ENCODE peak calls at places on chromosomes 4 and X, in four cellular contexts. E is H7, X is left lung, F is WERI-Rb-1. B is an unnamed sample.

GRCh38 chrX:110317079-110317819 is 636 bp downstream of the AMMECR1 start:
- DNase-seq in F (peak; percentile 9), X (peak; percentile 78), E (peak; percentile 71), B (peak; percentile 49)

GRCh38 chr4:56909083-56909981 is 1.6 kb downstream of the REST start:
- DNase-seq in F (peak; percentile 28), X (peak; percentile 85), E (peak; percentile 78), B (peak; percentile 83)

GRCh38 chr4:152221816-152222516 is 313.9 kb downstream of the FBXW7 start:
- DNase-seq in X (no peak), F (no peak), E (no peak), B (no peak)

GRCh38 chrX:114959729-114960128 is 57.7 kb downstream of the IL13RA2 start:
- DNase-seq in F (no peak), X (no peak), E (peak; percentile 44), B (peak; percentile 65)

GRCh38 chr4:152106781-152107321 is 346.0 kb upstream of the GATB start:
- DNase-seq in X (no peak), E (no peak), F (no peak), B (no peak)

GRCh38 chr4:158667651-158668198 is 4.0 kb downstream of the C4orf46 start:
- DNase-seq in E (peak; percentile 68), X (no peak), F (peak; percentile 60), B (peak; percentile 50)

GRCh38 chr4:45072981-45073380 is 346.6 kb upstream of the GNPDA2 start:
- DNase-seq in E (no peak), X (no peak), F (no peak), B (no peak)

GRCh38 chrX:150688911-150689451 is 4.2 kb upstream of the MTMR1 start:
- DNase-seq in F (no peak), X (no peak), E (peak; percentile 47), B (peak; percentile 73)

GRCh38 chr4:24533364-24533763 is 51.0 kb downstream of the DHX15 start:
- DNase-seq in E (no peak), F (no peak), X (no peak), B (no peak)

GRCh38 chrX:130173190-130173895 is 1.6 kb downstream of the RAB33A start:
- DNase-seq in E (no peak), X (no peak), F (no peak), B (peak; percentile 78)

GRCh38 chr4:2953496-2953895 is 9.7 kb downstream of the NOP14 start:
- DNase-seq in X (no peak), E (no peak), F (no peak), B (no peak)

GRCh38 chr4:157005831-157006230 is 34.2 kb upstream of the PDGFC start:
- DNase-seq in F (no peak), E (no peak), X (no peak), B (no peak)

GRCh38 chr4:185896832-185897475 is 85.0 kb upstream of the SORBS2 start:
- DNase-seq in F (no peak), E (no peak), X (no peak), B (no peak)

DNA sequence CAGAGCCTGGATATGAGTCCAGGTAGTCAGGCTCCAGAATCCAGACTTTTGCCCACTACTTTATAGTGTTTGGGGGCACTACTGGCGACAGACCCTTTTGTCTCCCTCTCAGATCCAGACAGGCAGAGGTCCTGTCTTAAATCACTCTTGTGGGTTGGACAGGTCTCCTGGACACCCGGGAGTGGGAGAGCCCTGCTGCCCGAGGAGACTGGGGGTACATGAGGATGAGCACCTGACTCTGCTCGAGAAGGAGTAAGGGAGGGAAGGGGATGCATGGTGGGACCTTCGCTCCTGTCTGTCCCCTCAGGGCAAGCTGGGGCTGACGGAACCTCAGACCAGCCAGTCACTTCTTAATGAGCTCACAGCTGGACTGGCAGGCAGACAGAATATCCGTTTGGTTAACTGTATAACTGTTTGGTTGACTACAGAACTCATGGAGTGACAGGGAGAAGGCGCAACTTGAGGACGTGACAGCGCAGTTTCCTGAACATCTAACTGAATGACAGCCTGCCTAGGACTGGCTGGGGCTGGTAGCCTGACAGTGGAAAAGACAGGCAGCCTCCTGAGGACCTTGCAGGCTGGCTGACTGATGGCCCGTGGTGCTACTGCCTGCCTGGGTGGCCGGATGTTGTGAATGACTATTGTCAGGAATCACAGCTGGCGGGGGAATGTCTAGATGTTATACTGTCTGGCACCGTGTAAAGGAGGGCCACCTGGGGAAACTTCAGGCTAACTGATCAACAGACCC is 1.6 kb upstream of the SUV39H1 start:
- DNase-seq in X (no peak), E (no peak), F (no peak), B (no peak)
- H3K4me3 ChIP-seq in X (no peak overlapping the region), E (no peak overlapping the region), F (peak overlapping the region; percentile 53), B (no peak overlapping the region)

DNA sequence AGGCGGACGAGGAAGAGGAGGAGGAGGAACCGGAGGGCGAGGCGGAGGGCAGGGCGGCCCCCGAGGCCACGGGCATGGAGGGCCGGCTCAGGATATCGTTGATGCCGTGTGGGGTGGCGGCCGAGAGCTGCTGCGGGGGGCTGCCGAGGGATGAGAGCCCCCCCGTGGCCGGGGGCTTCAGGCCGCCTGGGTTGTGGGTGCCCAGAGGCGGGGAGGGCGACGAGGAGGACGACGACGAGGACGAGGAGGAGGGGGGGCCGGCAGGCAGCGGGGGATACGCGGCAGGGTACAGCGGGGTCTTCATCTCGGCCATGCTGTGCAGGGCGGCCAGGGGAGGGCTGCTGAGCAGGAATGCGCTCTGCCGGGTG is 1.3 kb downstream of the NKX6-1 start:
- DNase-seq in X (peak; percentile 72), E (peak; percentile 70), F (no peak), B (no peak)
- H3K4me3 ChIP-seq in X (peak overlapping the region; percentile 12), E (peak overlapping the region; percentile 43), F (peak overlapping the region; percentile 61), B (peak overlapping the region; percentile 71)

GRCh38 chrX:47144626-47145407 is at the start of the genes NDUFB11 and RBM10:
- DNase-seq in X (peak; percentile 95), F (peak; percentile 94), E (peak; percentile 94), B (peak; percentile 95)

GRCh38 chrX:47145408-47146120 is 543 bp downstream of the RBM10 start:
- DNase-seq in F (no peak), X (no peak), E (peak; percentile 72), B (peak; percentile 65)

GRCh38 chrX:47146121-47146935 is 1.3 kb downstream of the RBM10 start:
- DNase-seq in X (no peak), E (peak; percentile 26), F (no peak), B (peak; percentile 27)

GRCh38 chrX:47148946-47149345 is 3.9 kb downstream of the RBM10 start:
- DNase-seq in F (no peak), E (no peak), X (no peak), B (no peak)

DNA sequence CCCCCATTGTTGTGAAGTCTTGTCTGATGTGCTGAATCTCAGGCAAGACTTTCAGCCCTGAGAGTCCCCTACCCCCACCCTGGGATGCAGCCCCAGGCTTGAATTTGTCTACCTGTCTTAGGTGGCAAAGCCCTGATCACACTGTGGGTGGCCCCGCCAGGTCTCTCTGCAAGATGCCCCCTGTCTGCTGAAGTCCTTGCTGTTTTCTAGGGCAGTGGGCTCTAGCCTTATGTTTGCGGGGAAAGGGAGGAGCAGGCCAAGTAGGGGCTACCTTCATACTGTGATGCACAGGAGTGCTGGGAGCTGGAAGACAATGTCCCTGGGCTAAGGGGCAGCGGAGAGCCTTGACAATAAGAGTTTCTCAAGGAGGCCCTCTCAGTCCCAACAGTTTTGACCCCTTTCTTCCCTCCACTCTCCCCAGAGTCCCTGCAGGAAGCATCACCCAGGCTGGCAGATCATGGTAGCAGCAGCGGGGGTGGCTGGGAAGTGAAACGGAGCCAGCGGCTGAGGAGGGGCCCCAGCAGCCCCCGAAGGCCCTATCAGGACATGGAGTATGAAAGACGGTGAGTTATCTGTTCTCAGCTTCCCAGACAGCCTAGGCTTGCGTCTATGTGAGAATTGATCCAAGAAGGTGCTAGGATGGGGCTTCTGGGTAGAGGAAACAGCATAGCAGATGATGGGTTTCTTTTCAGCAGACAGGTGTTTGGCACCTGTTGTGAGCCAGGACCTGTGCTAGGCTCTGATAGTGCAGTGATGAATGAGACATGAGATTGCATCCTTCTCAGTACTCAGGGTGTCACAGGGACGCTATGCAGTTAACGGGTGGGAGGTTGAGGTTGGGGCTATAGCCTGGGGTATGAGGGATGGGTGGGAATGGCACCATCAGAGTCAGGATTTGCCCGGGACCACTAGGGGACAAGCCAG is 2.2 kb downstream of the RBM10 start:
- DNase-seq in E (peak; percentile 35), F (no peak), X (no peak), B (no peak)
- H3K4me3 ChIP-seq in E (no peak overlapping the region), F (no peak overlapping the region), X (no peak overlapping the region), B (peak overlapping the region; percentile 89)

GRCh38 chr4:181949704-181950312 is 293.4 kb upstream of the TENM3 start:
- DNase-seq in X (no peak), E (no peak), F (no peak), B (no peak)
- H3K4me3 ChIP-seq in X (no peak overlapping the region), E (no peak overlapping the region), F (no peak overlapping the region), B (no peak overlapping the region)

DNA sequence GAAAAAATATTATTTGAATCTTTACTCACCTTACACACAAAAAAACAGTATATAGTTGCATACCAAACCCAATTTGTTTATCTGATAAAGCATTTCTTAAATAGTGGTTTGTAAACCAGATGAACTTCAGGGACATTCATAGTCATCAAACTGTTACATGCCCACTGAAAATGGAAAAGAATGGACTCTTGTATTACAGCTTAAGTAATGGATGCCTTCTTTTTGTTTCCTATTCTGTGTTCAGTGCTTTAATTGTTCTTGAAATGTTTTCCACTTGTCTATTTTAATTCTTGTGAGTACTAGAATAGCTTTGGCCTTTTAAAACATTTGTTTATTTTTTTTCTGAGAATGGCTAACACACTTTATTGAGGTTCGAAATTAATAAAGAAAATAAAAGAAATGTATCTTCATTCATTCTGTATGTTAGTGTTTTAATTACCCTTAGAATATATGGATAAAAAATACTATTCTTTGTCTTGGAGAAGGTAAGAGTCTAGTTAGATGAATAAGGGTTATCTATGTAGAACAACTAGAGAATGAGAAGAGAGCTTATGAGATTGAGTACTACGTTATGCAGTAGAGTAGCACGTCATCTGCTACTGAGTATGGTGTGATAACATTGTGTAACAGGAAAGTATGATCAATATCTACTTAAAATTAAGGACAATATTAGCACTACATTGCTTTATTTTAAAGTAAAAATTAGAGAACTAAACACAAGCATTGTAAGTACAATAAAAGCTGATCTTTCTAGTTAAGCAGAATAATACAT is 9.9 kb downstream of the CPEB2 start:
- DNase-seq in E (no peak), F (no peak), X (no peak), B (no peak)
- H3K4me3 ChIP-seq in E (no peak overlapping the region), F (no peak overlapping the region), X (no peak overlapping the region), B (no peak overlapping the region)

DNA sequence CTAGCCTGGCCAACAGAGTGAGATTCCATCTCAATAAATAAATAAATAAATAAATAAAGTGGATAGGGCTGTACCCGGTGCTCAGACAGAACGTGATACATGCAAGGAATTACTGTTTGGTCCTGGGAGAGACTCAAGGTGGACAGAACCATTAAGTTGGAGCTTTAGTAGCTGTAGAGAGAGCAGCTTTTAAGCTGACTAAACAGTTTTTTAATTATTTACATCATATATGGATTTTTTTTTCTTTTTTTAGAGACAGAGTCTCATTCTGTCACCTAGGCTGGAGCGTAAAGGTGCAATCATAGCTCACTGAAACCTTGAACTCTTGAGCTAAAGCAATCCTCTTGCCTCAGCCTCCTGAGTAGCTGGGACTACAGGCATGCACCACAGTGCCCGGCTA is 92.5 kb upstream of the ATP6AP2 start:
- DNase-seq in X (no peak), E (no peak), F (no peak), B (no peak)
- H3K4me3 ChIP-seq in X (no peak overlapping the region), E (no peak overlapping the region), F (no peak overlapping the region), B (no peak overlapping the region)

DNA sequence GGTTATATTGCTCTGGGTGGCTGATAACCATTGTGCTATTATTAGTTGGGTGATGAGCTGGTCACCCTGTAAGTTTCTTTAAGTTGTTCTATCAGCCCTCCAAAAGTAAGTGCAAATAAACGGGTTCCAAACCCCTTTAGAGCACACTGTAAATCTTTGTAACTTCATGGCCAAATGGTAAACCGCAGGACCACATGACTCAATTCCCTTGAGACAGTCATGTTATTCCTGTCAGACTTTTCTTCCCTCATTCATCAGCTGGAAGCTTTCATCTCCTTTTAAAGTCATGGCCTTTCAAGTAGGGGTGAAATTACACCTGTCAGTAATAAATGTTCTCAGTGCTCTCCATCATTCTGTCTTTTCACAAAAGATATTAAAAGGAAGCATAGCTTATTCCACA is 275.3 kb downstream of the CFAP299 start:
- DNase-seq in F (no peak), X (no peak), E (no peak), B (no peak)
- H3K4me3 ChIP-seq in F (no peak overlapping the region), X (no peak overlapping the region), E (no peak overlapping the region), B (no peak overlapping the region)